ENCODE peak calls at places on chromosomes 6 and 20, in ten cellular contexts. A is astrocyte of the spinal cord, J is thoracic aorta, W is GM13976, T is progenitor cell of endocrine pancreas, R is fibroblast of pulmonary artery, M is endothelial cell, O is upper lobe of left lung, D is left ventricle myocardium inferior, V is ovary. E is an unnamed sample.

GRCh38 chr20:48784273-48784641 is 43.5 kb downstream of the PREX1 start:
- DNase-seq in T (no peak), O (no peak), W (no peak), M (no peak), V (no peak), R (no peak), D (no peak), A (peak; percentile 40), J (no peak), E (no peak)

GRCh38 chr6:12423852-12424251 is 133.7 kb downstream of the EDN1 start:
- DNase-seq in T (no peak), M (no peak), R (peak; percentile 37), D (no peak), W (no peak), O (no peak), V (no peak), J (no peak), A (peak; percentile 28), E (no peak)

GRCh38 chr20:50572922-50573777 is 63.0 kb downstream of the PTPN1 start:
- DNase-seq in O (no peak), T (no peak), R (peak; percentile 94), M (no peak), A (peak; percentile 77), W (no peak), D (peak; percentile 60), J (peak; percentile 73), V (peak; percentile 70), E (no peak)

GRCh38 chr6:111427341-111428116 is 55.5 kb downstream of the REV3L start:
- DNase-seq in D (no peak), W (peak; percentile 43), T (no peak), O (no peak), R (peak; percentile 91), M (no peak), A (peak; percentile 86), V (no peak), J (no peak), E (no peak)

GRCh38 chr6:168469198-168469943 is 28.4 kb downstream of the SMOC2 start:
- DNase-seq in D (peak; percentile 78), V (no peak), T (no peak), A (no peak), O (no peak), R (peak; percentile 1), J (no peak), M (no peak), W (no peak), E (no peak)

GRCh38 chr20:11901127-11901526 is 16.6 kb upstream of the BTBD3 start:
- DNase-seq in R (peak; percentile 51), T (no peak), O (no peak), A (peak; percentile 88), V (no peak), M (no peak), W (no peak), J (no peak), D (no peak), E (no peak)

GRCh38 chr6:137709424-137710281 is 157.4 kb upstream of the TNFAIP3 start:
- DNase-seq in A (peak; percentile 36), M (no peak), O (no peak), R (peak; percentile 63), D (no peak), W (no peak), J (no peak), V (no peak), T (no peak), E (no peak)

GRCh38 chr20:6735913-6736845 is 31.3 kb upstream of the BMP2 start:
- DNase-seq in R (peak; percentile 4), W (no peak), V (no peak), J (no peak), O (no peak), M (no peak), A (no peak), T (no peak), D (peak; percentile 33), E (no peak)

GRCh38 chr20:31602430-31602778 is 2.7 kb upstream of the ID1 start:
- DNase-seq in M (no peak), T (no peak), O (no peak), W (no peak), R (no peak), D (no peak), V (no peak), J (no peak), A (no peak), E (no peak)

GRCh38 chr20:31605031-31605901 is at the start of gene ID1:
- DNase-seq in T (peak; percentile 97), A (peak; percentile 98), M (peak; percentile 92), W (peak; percentile 93), O (peak; percentile 97), R (peak; percentile 98), D (peak; percentile 95), V (peak; percentile 95), J (peak; percentile 81), E (peak; percentile 89)

GRCh38 chr20:31604567-31605030 is 490 bp upstream of the ID1 start:
- DNase-seq in R (no peak), A (no peak), D (no peak), T (no peak), O (no peak), V (no peak), J (no peak), W (no peak), M (no peak), E (no peak)

GRCh38 chr20:31603822-31604566 is 1.1 kb upstream of the ID1 start:
- DNase-seq in V (peak; percentile 91), J (peak; percentile 97), W (peak; percentile 91), A (peak; percentile 99), D (peak; percentile 92), M (peak; percentile 98), O (peak; percentile 97), R (peak; percentile 98), T (peak; percentile 100), E (peak; percentile 79)

DNA sequence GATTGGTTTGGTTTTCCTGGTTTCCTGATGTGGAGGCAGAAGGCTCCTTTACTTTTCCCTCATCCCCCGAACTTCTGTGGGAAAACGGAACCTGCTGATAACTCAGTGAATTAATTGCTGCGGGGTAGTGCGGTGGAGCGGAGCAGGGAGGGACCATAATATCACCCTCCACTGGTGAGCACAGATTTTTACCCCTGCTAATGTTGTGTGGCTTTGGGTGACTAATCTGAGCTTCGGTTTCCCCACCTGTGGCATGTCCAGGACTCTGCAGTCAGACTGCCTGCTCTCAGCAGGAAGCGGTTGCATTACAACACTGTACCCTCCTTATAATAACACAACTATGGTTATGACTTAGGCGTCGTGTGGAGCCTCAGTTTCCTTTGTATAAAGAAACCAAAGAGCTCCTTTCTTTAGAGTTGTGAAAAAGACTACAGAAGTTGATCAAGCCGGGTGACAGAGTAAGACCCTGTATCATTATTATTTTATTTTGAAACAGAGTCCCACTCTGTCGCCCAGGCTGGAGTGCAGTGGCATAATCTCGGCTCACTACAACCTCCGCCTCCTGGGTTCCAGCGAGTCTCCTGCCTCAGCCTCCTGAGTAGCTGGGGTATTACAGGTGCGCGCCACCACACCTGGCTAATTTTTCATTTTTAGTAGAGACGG is 2.2 kb upstream of the ID1 start:
- DNase-seq in R (peak; percentile 80), D (no peak), A (peak; percentile 95), W (peak; percentile 73), V (no peak), J (no peak), M (no peak), T (no peak), O (no peak), E (no peak)
- TF ChIP-seq CTCF in R (no peak), D (no peak), A (peak; percentile 7), W (no peak), V (no peak), J (no peak), M (no peak), T (no peak), O (no peak), E (no peak)

DNA sequence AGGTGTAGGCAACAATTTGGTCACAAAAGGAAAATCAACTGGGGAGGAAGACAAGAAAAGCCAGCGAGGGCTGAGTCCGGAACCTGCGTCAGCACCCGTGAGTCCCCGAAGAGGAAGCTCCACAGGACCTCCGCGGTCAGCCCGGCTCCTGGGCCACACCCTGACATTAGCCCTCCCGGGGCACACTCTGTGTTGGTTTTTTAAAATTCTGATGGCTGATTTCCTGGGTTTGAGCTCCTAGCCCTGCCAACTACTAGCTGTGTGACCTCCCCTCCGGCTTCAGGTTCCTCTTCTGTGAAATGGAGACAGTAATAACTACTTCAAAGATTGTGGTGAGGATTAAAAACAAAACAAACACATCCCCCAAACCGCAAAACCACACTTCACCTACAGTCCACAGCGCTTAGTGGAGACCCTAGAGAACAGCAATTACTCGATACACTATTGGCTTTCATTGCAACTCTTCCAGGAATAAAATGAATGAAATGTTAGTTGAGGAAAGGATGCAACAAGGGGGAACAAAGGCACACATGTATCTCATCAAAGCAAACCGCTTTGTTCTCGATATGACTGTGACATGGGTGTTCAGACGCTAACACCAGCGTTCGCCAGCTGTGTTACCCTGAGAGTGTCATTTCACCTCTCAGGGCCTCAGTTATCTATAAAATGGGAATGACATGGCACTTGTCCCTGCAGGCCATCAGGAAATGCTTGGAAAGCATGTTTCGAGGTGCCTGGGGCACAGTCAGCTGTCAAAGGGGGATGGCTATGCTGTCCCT is 984 bp downstream of the ZBP1 start:
- DNase-seq in W (peak; percentile 80), T (no peak), J (no peak), M (no peak), R (no peak), D (peak; percentile 63), V (no peak), A (no peak), O (peak; percentile 70), E (no peak)
- TF ChIP-seq CTCF in W (no peak), T (no peak), J (no peak), M (no peak), R (no peak), D (no peak), V (no peak), A (no peak), O (no peak), E (no peak)

GRCh38 chr20:38787870-38788269 is 17.6 kb upstream of the PPP1R16B start:
- DNase-seq in O (no peak), J (no peak), T (no peak), M (no peak), W (no peak), A (no peak), D (no peak), V (no peak), R (no peak), E (no peak)

GRCh38 chr20:38791291-38791690 is 14.2 kb upstream of the PPP1R16B start:
- DNase-seq in O (no peak), D (no peak), J (no peak), W (no peak), V (no peak), M (no peak), T (no peak), A (no peak), R (no peak), E (no peak)

GRCh38 chr20:38789503-38790209 is 15.8 kb upstream of the PPP1R16B start:
- DNase-seq in T (no peak), A (peak; percentile 13), J (no peak), W (no peak), M (no peak), R (no peak), O (no peak), V (no peak), D (no peak), E (no peak)

GRCh38 chr20:38791940-38792339 is 13.6 kb upstream of the PPP1R16B start:
- DNase-seq in R (no peak), D (no peak), O (no peak), A (no peak), T (no peak), M (no peak), V (no peak), W (no peak), J (no peak), E (no peak)

DNA sequence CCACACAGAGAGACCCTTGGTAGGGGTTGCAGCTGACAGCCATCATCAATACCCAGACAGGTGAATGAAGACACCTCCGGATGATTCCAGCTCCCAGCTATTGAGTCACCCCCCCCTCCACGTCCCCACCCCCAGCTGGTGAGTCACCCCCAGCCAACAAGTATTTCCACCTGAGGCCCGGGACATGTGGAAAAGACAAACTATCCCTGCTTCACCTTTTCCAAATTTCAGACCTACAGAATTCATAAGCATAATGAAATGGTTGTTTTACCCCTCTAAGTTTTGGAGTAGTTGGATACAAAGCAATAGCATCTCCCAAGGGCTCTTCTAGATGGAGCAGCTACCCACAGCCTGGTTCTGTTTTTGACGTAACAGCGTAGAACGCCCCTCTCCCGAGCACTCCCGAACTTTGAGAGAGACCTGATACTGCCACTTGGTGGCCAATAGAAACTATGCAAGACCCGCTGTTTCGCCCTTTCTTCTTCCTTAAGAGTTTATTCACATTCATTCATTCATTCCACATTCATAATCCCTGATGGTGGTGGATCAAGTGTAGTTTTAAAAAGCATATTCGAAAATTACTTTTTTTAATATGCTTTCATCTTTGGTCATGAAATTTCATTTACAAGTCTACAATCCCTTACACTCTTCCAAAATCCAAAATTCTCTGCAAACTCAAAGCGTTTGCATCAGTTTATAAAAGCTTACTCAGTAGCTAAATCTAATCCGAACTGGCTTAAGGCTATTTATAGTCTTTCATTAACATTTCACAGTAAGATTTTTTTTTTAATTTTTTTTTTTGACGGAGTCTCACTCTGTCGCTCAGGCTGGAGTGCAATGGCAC is 15.1 kb upstream of the PPP1R16B start:
- DNase-seq in O (no peak), A (no peak), V (no peak), J (no peak), D (no peak), W (peak; percentile 51), R (peak; percentile 67), T (no peak), M (peak; percentile 32), E (no peak)
- TF ChIP-seq CTCF in O (peak; percentile 20), A (peak; percentile 32), V (no peak), J (peak; percentile 56), D (peak; percentile 86), W (no peak), R (peak; percentile 68), T (peak; percentile 72), M (peak; percentile 66), E (peak; percentile 59)

DNA sequence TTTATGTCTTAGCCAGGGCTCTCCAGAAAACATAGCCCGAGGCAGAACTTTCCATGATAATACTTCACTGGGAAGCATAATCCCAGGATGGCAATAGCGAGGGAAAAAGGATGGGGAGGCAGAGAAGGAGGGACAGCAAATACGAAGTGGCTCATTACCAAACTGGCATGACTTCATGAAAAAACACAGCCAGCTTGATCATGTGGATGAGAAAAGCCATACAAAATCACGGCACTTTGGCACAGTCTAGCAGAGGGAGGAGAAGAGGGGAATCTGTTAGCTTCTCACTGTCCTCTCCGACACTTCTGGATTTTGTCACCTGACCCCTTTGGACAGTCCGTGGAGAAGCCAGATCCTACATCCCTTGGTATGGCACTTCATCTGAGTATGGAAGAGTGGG is 212.5 kb upstream of the GRIK2 start:
- DNase-seq in O (no peak), D (no peak), V (no peak), J (no peak), A (no peak), T (no peak), R (no peak), M (no peak), W (no peak), E (no peak)
- TF ChIP-seq CTCF in O (no peak), D (no peak), V (no peak), J (no peak), A (no peak), T (no peak), R (no peak), M (no peak), W (no peak), E (no peak)

E was measured in D721Med.